ENCODE peak calls at places on chromosomes 4 and X, in four cellular contexts. P, Z, H and C are unnamed samples.

GRCh38 chr4:3399277-3400194 is 42.2 kb upstream of the HGFAC start:
- DNase-seq in H (no peak), Z (no peak), P (no peak), C (no peak)

GRCh38 chr4:112167790-112168189 is 22.5 kb downstream of the FAM241A start:
- DNase-seq in P (no peak), H (no peak), Z (no peak), C (no peak)

GRCh38 chrX:136166221-136166855 is 19.0 kb downstream of the FHL1 start:
- DNase-seq in P (no peak), H (no peak), Z (peak), C (no peak)

GRCh38 chrX:74063426-74064155 is 240.4 kb upstream of the ZCCHC13 start:
- DNase-seq in H (no peak), Z (no peak), P (no peak), C (no peak)

GRCh38 chr4:7842384-7843279 is 97.0 kb downstream of the AFAP1 start:
- DNase-seq in P (no peak), Z (peak), H (no peak), C (no peak)

GRCh38 chrX:130079824-130080406 is 30.4 kb downstream of the ELF4 start:
- DNase-seq in P (peak), H (no peak), Z (peak), C (peak)

GRCh38 chrX:123217077-123217476 is 33.0 kb downstream of the GRIA3 start:
- DNase-seq in P (no peak), H (no peak), Z (no peak), C (no peak)

GRCh38 chrX:11533211-11533651 is 132.5 kb downstream of the ARHGAP6 start:
- DNase-seq in Z (no peak), H (no peak), P (no peak), C (peak)

GRCh38 chr4:102824398-102824797 is 3.0 kb downstream of the UBE2D3 start:
- DNase-seq in H (no peak), Z (no peak), P (no peak), C (no peak)

GRCh38 chr4:100742045-100742444 is 224.2 kb upstream of the EMCN start:
- DNase-seq in Z (no peak), H (no peak), P (no peak), C (no peak)

GRCh38 chr4:118772149-118773081 is 63.5 kb downstream of the SEC24D start:
- DNase-seq in H (no peak), P (no peak), Z (no peak), C (no peak)

GRCh38 chrX:56800801-56801200 is 71.8 kb downstream of the NBDY start:
- DNase-seq in H (peak), P (no peak), Z (no peak), C (no peak)

GRCh38 chr4:31362756-31363155 is 642.6 kb downstream of the PCDH7 start:
- DNase-seq in Z (no peak), P (no peak), H (no peak), C (no peak)

GRCh38 chrX:3548743-3549441 is 164.6 kb downstream of the PRKX start:
- DNase-seq in P (peak), Z (no peak), H (no peak), C (peak)

GRCh38 chrX:9197231-9197630 is 163.3 kb upstream of the FAM9B start:
- DNase-seq in H (no peak), P (no peak), Z (no peak), C (no peak)

GRCh38 chr4:86594559-86595425 is 677 bp downstream of the PTPN13 start:
- DNase-seq in P (peak), Z (peak), H (peak), C (peak)

GRCh38 chr4:122045533-122045932 is 93.7 kb upstream of the TRPC3 start:
- DNase-seq in Z (no peak), H (no peak), P (no peak), C (no peak)

GRCh38 chr4:113094802-113095201 is 45.3 kb downstream of the ANK2 start:
- DNase-seq in H (no peak), P (no peak), Z (no peak), C (no peak)

GRCh38 chr4:121380448-121381147 is at the start of gene QRFPR:
- DNase-seq in P (peak), Z (no peak), H (peak), C (no peak)

GRCh38 chr4:7827566-7827965 is 112.1 kb downstream of the AFAP1 start:
- DNase-seq in P (no peak), H (no peak), Z (no peak), C (no peak)

GRCh38 chrX:147848543-147849448 is 62.9 kb upstream of the FMR1 start:
- DNase-seq in H (no peak), Z (no peak), P (no peak), C (no peak)

GRCh38 chrX:50718791-50719190 is 95.2 kb downstream of the SHROOM4 start:
- DNase-seq in P (no peak), H (no peak), Z (no peak), C (no peak)

GRCh38 chr4:3827616-3828492 is 61.7 kb downstream of the ADRA2C start:
- DNase-seq in Z (peak), H (no peak), P (no peak), C (peak)

GRCh38 chrX:639151-639550 is 8.6 kb downstream of the SHOX start:
- DNase-seq in P (no peak), Z (no peak), H (no peak), C (no peak)

GRCh38 chr4:151045907-151046306 is 30.8 kb upstream of the LRBA start:
- DNase-seq in P (peak), Z (no peak), H (peak), C (no peak)

GRCh38 chr4:84493092-84493850 is 5.8 kb downstream of the NKX6-1 start:
- DNase-seq in P (peak), H (peak), Z (no peak), C (no peak)

GRCh38 chr4:3215256-3215655 is 33.7 kb upstream of the MSANTD1 start:
- DNase-seq in H (no peak), P (no peak), Z (no peak), C (no peak)

GRCh38 chr4:30103455-30103854 is 616.7 kb upstream of the PCDH7 start:
- DNase-seq in H (no peak), Z (no peak), P (no peak), C (no peak)

GRCh38 chr4:168711197-168712120 is 214.6 kb downstream of the PALLD start:
- DNase-seq in Z (peak), P (peak), H (no peak), C (peak)

GRCh38 chrX:102863735-102864134 is 73.3 kb upstream of the RAB40AL start:
- DNase-seq in P (peak), H (peak), Z (peak), C (peak)

GRCh38 chr4:147328756-147329446 is 152.0 kb upstream of the EDNRA start:
- DNase-seq in Z (no peak), P (no peak), H (no peak), C (no peak)

GRCh38 chr4:169446824-169447223 is 165.6 kb downstream of the NEK1 start:
- DNase-seq in Z (no peak), H (no peak), P (no peak), C (no peak)

GRCh38 chr4:37826282-37827029 is at the start of gene PGM2:
- DNase-seq in Z (peak), P (peak), H (peak), C (peak)

GRCh38 chr4:37828843-37829242 is 2.4 kb downstream of the PGM2 start:
- DNase-seq in Z (no peak), P (no peak), H (no peak), C (no peak)

GRCh38 chr4:37827030-37827705 is 682 bp downstream of the PGM2 start:
- DNase-seq in H (no peak), P (no peak), Z (peak), C (peak)

GRCh38 chr4:37825943-37826281 is 574 bp upstream of the PGM2 start:
- DNase-seq in P (peak), Z (no peak), H (peak), C (no peak)

DNA sequence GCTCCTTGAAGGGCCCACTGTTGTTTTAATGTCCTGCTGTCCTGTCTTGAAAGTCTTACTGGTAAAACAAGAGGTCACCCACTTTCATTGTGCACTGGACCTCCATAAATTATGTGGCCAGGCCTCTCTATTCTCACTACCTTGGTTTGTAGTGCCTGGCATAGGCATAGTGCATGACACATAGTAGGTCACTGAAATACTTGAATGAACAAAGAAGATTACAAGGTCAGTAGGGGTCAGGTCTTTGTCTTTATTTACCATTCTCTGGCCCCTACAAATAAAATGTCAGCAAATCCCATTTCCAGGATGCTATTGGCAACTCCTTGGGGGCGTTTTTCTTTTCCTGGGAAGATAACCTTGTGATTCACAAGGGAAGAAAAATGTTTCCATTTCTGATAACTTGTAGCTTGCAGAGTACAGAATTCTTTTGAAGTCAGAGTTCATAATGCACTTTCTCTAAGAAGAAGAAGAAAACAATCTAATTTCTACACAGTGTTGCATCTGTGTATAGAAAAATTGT is 1.4 kb downstream of the PGM2 start:
- DNase-seq in H (no peak), Z (no peak), P (no peak), C (no peak)
- H3K27ac ChIP-seq in H (no peak), Z (peak), P (no peak), C (peak)

GRCh38 chr4:14169460-14169859 is 541.9 kb upstream of the BOD1L1 start:
- DNase-seq in H (no peak), P (no peak), Z (no peak), C (no peak)
- H3K27ac ChIP-seq in H (no peak), P (no peak), Z (no peak), C (no peak)

GRCh38 chr4:56653461-56654237 is 27.4 kb downstream of the HOPX start:
- DNase-seq in H (no peak), Z (no peak), P (no peak), C (no peak)
- H3K27ac ChIP-seq in H (no peak), Z (peak), P (no peak), C (peak)

GRCh38 chrX:41435708-41436107 is 11.4 kb upstream of the NYX start:
- DNase-seq in Z (no peak), P (no peak), H (no peak), C (no peak)
- H3K27ac ChIP-seq in Z (no peak), P (no peak), H (no peak), C (no peak)

DNA sequence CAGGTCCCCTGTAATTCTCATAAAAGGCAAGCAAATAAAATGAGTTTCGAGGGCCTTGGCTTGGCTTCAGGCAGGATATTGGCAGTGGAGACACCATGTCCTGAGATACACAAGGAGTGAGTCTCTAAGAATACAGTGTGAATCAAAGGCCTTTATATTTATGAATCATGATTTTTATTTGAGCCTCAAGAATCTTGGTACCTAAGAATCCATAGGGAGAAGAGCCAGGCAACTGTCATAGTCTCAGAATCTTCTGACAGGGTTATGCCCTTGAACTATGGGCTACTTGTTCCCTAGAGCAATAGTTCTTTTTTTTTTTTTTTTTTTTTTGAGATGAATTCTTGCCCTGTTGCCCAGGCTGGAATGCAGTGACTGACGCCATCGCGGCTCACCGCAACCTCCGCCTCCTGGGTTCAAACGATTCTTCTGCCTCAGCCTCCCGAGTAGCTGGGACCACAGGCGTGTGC is 205.4 kb downstream of the LDB2 start:
- DNase-seq in P (no peak), Z (peak), H (no peak), C (no peak)
- H3K27ac ChIP-seq in P (no peak), Z (peak), H (peak), C (no peak)

DNA sequence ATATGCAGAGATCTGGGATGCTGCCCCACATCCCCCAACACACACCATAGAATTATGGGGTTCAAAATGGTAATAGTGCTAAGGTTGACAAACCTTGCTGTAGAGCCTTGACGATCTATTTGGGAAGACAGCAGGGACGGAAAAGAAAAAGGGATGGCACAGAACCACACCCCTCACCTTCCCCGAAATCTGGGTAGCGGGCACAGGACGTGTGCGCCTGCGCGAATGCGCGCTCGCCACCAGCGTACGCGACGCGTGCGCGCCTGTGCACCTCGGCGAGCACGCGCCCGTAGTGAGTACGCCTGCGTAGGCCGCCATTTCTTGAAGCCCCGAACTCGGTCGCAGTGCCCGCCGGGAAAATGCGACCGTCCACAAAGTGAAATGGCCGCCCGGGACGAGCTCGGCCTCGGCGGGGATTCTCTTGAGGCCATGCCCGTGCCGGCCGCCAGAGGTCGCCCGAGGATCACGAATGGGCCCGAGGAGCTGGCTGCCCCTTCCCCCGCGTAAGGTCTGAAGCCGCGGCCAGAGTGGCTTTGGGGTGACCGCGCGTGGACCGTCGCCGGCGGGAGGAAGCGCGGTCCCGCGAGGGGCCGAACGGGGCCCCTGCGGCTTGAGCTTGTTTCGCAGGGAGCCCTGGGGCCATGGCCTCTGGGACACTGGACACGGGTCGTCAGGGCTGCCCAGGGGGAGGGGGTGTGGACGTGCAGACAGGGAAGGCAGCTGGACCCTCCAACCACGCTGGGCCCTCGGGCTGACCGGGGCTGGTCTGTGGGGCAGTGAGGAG is 43.7 kb downstream of the ZNF185 start:
- DNase-seq in P (peak), Z (peak), H (peak), C (peak)
- H3K27ac ChIP-seq in P (peak), Z (peak), H (no peak), C (peak)

DNA sequence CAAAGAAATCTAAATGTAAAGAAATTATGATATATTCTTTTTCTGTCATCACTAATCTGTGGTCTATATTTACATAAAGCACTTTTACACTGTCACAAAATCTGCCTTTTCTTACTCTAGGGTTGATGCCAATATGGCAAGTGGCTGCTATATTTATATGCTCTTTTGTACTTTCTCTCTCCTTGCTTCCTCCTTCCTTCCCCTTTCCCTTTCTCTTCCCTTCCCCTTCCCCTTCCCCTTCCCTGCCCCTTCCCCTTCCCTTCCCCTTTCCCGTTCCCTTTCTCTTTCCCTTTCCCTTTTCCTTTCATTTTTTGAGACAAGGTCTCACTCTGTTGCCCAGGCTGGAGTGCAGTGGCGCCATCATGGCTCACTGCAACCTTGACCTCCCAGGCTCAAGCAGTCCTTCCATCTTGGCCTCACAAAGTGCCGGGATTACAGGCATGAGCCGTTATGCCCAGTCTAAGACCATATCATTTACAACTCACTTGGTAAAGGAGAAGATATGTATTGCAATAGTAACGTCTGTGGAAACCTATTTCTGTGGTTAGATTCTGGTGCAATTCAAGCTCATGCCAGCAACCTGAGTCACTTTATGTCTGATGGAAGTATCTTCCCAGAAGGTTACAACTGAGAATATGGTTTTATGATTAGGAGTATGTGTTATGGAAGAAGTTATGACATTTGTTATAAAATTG is 13.9 kb upstream of the PLAC8 start:
- DNase-seq in H (no peak), Z (no peak), P (no peak), C (no peak)
- H3K27ac ChIP-seq in H (no peak), Z (no peak), P (no peak), C (no peak)

GRCh38 chr4:66606908-66607307 is 936.6 kb upstream of the EPHA5 start:
- DNase-seq in Z (no peak), H (no peak), P (no peak), C (no peak)
- H3K27ac ChIP-seq in Z (no peak), H (no peak), P (no peak), C (no peak)

DNA sequence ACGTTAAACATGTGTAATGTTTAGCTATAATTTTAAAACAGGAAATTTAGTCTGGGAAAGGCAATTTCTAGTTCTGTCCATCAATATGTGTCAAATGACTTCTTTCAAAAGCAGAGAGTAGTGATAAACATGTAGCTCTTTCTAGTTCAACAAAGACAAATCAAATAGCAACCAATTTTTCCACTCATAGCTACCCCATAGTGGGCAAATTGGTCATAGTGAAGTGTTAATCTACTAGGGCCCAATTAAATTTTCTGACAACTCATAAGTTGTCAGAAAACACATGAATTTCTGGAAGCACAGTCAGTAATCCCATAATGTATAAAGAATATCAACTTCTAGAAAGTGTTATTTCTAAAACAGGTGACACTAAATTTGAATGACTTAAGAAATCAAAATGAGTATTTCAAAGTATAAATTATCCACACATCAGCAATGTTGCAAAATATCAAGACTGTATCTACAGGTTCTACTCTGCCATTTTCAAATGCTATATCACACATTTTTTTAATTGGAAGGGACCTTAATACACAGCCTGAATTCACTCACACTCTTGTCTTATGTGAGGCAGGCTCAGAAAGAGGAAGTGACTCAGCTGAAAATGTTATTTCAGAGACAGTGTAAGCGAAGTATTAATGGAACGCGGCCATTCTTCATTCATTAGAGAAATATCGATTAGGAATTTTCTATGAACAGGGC is 7.7 kb downstream of the OCIAD2 start:
- DNase-seq in P (no peak), H (no peak), Z (no peak), C (no peak)
- H3K27ac ChIP-seq in P (no peak), H (no peak), Z (no peak), C (no peak)

GRCh38 chr4:791866-792630 is 33.9 kb downstream of the CPLX1 start:
- DNase-seq in Z (no peak), P (no peak), H (peak), C (peak)
- H3K27ac ChIP-seq in Z (peak), P (no peak), H (no peak), C (peak)